ENCODE peak calls at places on chromosome 2, in eight cellular contexts. Y is RWPE1; P is cardiac fibroblast; F is mesothelial cell of epicardium; W is PC-9; M is CD8-positive, alpha-beta T cell; A is tibial artery; R is body of pancreas. K is an unnamed sample.
A peak's percentile ranks its signal among the peaks of the same experiment; 100 is the strongest.

GRCh38 chr2:46008082-46008870 is 288.9 kb upstream of the EPAS1 start:
- DNase-seq in Y (no peak), P (peak; percentile 51), F (no peak), W (no peak), M (no peak), A (no peak), R (no peak), K (no peak)

GRCh38 chr2:85246348-85246747 is 81.4 kb downstream of the TGOLN2 start:
- DNase-seq in Y (no peak), P (no peak), F (no peak), W (no peak), M (no peak), A (no peak), R (no peak), K (no peak)

GRCh38 chr2:31397099-31397498 is 17.4 kb downstream of the XDH start:
- DNase-seq in Y (no peak), P (no peak), F (no peak), W (no peak), M (no peak), A (no peak), R (peak; percentile 94), K (no peak)

GRCh38 chr2:67414867-67415266 is 17.7 kb downstream of the ETAA1 start:
- DNase-seq in Y (no peak), P (peak; percentile 25), F (no peak), W (no peak), M (no peak), A (no peak), R (no peak), K (no peak)

GRCh38 chr2:224847961-224848850 is 132.0 kb upstream of the CCDC195 start:
- DNase-seq in Y (peak; percentile 72), P (peak; percentile 79), F (peak; percentile 43), W (peak; percentile 50), M (no peak), A (peak; percentile 76), R (peak; percentile 49), K (no peak)

GRCh38 chr2:236008857-236009256 is 159.3 kb downstream of the GBX2 start:
- DNase-seq in Y (no peak), P (no peak), F (no peak), W (no peak), M (no peak), A (no peak), R (no peak), K (no peak)

GRCh38 chr2:187228986-187229385 is 219.1 kb downstream of the CALCRL start:
- DNase-seq in Y (no peak), P (no peak), F (no peak), W (no peak), M (no peak), A (no peak), R (no peak), K (no peak)

GRCh38 chr2:200795044-200795443 is 16.7 kb upstream of the BZW1 start:
- DNase-seq in Y (peak; percentile 28), P (peak; percentile 55), F (no peak), W (no peak), M (no peak), A (no peak), R (no peak), K (no peak)

GRCh38 chr2:95297088-95297487 is at the start of gene KCNIP3:
- DNase-seq in Y (no peak), P (no peak), F (no peak), W (no peak), M (no peak), A (no peak), R (peak; percentile 83), K (no peak)

GRCh38 chr2:65532937-65533336 is 100.5 kb upstream of the SPRED2 start:
- DNase-seq in Y (no peak), P (no peak), F (no peak), W (no peak), M (no peak), A (no peak), R (no peak), K (no peak)

GRCh38 chr2:66688951-66689350 is 254.0 kb downstream of the MEIS1 start:
- DNase-seq in Y (no peak), P (no peak), F (no peak), W (no peak), M (no peak), A (no peak), R (no peak), K (no peak)

GRCh38 chr2:158539176-158539895 is 82.6 kb downstream of the PKP4 start:
- DNase-seq in Y (peak; percentile 30), P (peak; percentile 88), F (no peak), W (peak; percentile 3), M (no peak), A (no peak), R (peak; percentile 22), K (no peak)

GRCh38 chr2:224882291-224883171 is 159.7 kb downstream of the DOCK10 start:
- DNase-seq in Y (peak; percentile 61), P (peak; percentile 94), F (no peak), W (no peak), M (no peak), A (no peak), R (no peak), K (no peak)

GRCh38 chr2:134852518-134852917 is 14.1 kb downstream of the ACMSD start:
- DNase-seq in Y (no peak), P (peak; percentile 33), F (no peak), W (no peak), M (no peak), A (no peak), R (no peak), K (no peak)

GRCh38 chr2:198028955-198029354 is 224.6 kb downstream of the PLCL1 start:
- DNase-seq in Y (no peak), P (no peak), F (no peak), W (no peak), M (no peak), A (no peak), R (no peak), K (no peak)

GRCh38 chr2:109670556-109671411 is 56.6 kb downstream of the SOWAHC start:
- DNase-seq in Y (no peak), P (no peak), F (no peak), W (no peak), M (no peak), A (peak; percentile 41), R (no peak), K (no peak)
- TF ChIP-seq CTCF in Y (no peak), P (no peak), F (no peak), W (no peak), M (no peak), A (no peak), R (no peak), K (no peak)

GRCh38 chr2:215403441-215404356 is 32.2 kb downstream of the FN1 start:
- DNase-seq in Y (no peak), P (no peak), F (no peak), W (no peak), M (no peak), A (no peak), R (no peak), K (no peak)
- TF ChIP-seq CTCF in Y (no peak), P (no peak), F (no peak), W (no peak), M (no peak), A (no peak), R (no peak), K (no peak)

GRCh38 chr2:172484706-172485105 is 57.3 kb downstream of the ITGA6 start:
- DNase-seq in Y (no peak), P (no peak), F (no peak), W (no peak), M (no peak), A (no peak), R (no peak), K (no peak)
- TF ChIP-seq CTCF in Y (no peak), P (no peak), F (no peak), W (peak; percentile 56), M (no peak), A (no peak), R (no peak), K (no peak)

DNA sequence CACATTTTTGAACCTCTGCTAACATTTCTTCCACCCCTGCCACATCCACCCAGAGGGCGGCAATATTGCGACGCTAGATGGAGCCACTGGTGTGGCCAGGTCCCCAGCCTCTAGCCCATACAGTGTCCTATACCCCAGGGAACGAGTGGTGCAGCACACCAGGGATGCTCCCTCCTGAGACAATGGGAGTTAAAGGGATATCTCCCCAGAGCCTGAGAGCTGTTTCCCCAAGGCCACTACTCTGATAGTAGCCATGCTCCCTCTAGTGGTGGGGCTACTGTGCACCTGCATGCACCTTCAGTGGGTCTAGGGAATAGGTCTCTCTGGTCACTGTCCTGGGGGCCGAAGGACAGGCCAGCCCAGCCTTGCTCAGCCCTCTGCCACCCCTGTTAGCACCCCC is 336.4 kb upstream of the FSHR start:
- DNase-seq in Y (no peak), P (peak; percentile 25), F (no peak), W (peak; percentile 20), M (no peak), A (no peak), R (peak; percentile 64), K (no peak)
- TF ChIP-seq CTCF in Y (no peak), P (peak; percentile 53), F (peak; percentile 26), W (peak; percentile 83), M (no peak), A (no peak), R (peak; percentile 51), K (no peak)

GRCh38 chr2:30226144-30227032 is 4.9 kb upstream of the LBH start:
- DNase-seq in Y (no peak), P (peak; percentile 6), F (no peak), W (no peak), M (no peak), A (no peak), R (no peak), K (peak; percentile 39)

GRCh38 chr2:30224147-30224546 is 7.2 kb upstream of the LBH start:
- DNase-seq in Y (no peak), P (no peak), F (no peak), W (no peak), M (no peak), A (no peak), R (no peak), K (no peak)

GRCh38 chr2:30222636-30223360 is 8.5 kb upstream of the LBH start:
- DNase-seq in Y (no peak), P (no peak), F (no peak), W (no peak), M (no peak), A (no peak), R (no peak), K (no peak)

GRCh38 chr2:30223413-30223874 is 7.9 kb upstream of the LBH start:
- DNase-seq in Y (no peak), P (no peak), F (no peak), W (no peak), M (no peak), A (no peak), R (no peak), K (no peak)

GRCh38 chr2:30225131-30225762 is 6.1 kb upstream of the LBH start:
- DNase-seq in Y (no peak), P (peak; percentile 52), F (no peak), W (no peak), M (peak; percentile 53), A (no peak), R (no peak), K (peak; percentile 42)
- TF ChIP-seq CTCF in Y (no peak), P (peak; percentile 1), F (no peak), W (no peak), M (no peak), A (no peak), R (no peak), K (no peak)

K was measured in natural killer cell.